ENCODE peak calls at places on chromosome 20, in ten cellular contexts. O, X, T, F, Q, G, S, J, U and Z are unnamed samples.
A peak's percentile ranks its signal among the peaks of the same experiment; 100 is the strongest.

GRCh38 chr20:39865446-39865845 is 823.6 kb downstream of the MAFB start:
- DNase-seq in T (no peak), X (no peak), U (no peak), Q (no peak), S (no peak), J (no peak), F (no peak), G (no peak), O (no peak), Z (no peak)

GRCh38 chr20:37348643-37349516 is 2.9 kb downstream of the SRC start:
- DNase-seq in J (no peak), T (no peak), O (no peak), Q (no peak), S (no peak), U (no peak), F (no peak), G (no peak), X (no peak), Z (peak; percentile 41)

GRCh38 chr20:45993197-45993951 is 15.3 kb upstream of the MMP9 start:
- DNase-seq in X (no peak), G (no peak), O (no peak), S (no peak), F (peak; percentile 50), Q (peak; percentile 22), U (peak; percentile 54), T (no peak), J (no peak), Z (no peak)

GRCh38 chr20:62793757-62794006 is 2.6 kb upstream of the MRGBP start:
- DNase-seq in S (no peak), X (no peak), J (no peak), U (no peak), Q (no peak), T (no peak), O (no peak), F (no peak), G (no peak), Z (no peak)

GRCh38 chr20:58906894-58907293 is 54.4 kb downstream of the GNAS start:
- DNase-seq in J (peak; percentile 36), G (no peak), Q (peak; percentile 54), X (no peak), S (peak; percentile 58), T (no peak), O (peak; percentile 72), U (peak; percentile 68), F (no peak), Z (no peak)

GRCh38 chr20:53547664-53548239 is 45.9 kb downstream of the ZNF217 start:
- DNase-seq in X (peak; percentile 18), Q (peak; percentile 84), T (peak; percentile 55), G (no peak), J (no peak), U (peak; percentile 64), O (peak; percentile 37), S (peak; percentile 36), F (no peak), Z (no peak)

GRCh38 chr20:63624486-63624885 is 2.4 kb downstream of the GMEB2 start:
- DNase-seq in Q (peak; percentile 63), J (no peak), S (no peak), U (no peak), X (no peak), T (no peak), G (no peak), F (no peak), O (peak; percentile 34), Z (no peak)

GRCh38 chr20:25269057-25269832 is 21.4 kb downstream of the PYGB start:
- DNase-seq in O (no peak), G (peak; percentile 35), S (no peak), U (no peak), J (no peak), X (peak; percentile 3), T (no peak), F (no peak), Q (no peak), Z (peak; percentile 17)

GRCh38 chr20:40561187-40561586 is 127.8 kb downstream of the MAFB start:
- DNase-seq in G (no peak), F (no peak), Q (no peak), X (no peak), O (no peak), J (no peak), U (no peak), S (no peak), T (no peak), Z (no peak)

GRCh38 chr20:45487231-45487635 is 17.7 kb downstream of the WFDC2 start:
- DNase-seq in X (no peak), S (no peak), O (no peak), T (no peak), G (no peak), Q (no peak), J (no peak), F (no peak), U (no peak), Z (peak; percentile 81)

GRCh38 chr20:62893700-62894099 is 32.1 kb upstream of the TCFL5 start:
- DNase-seq in X (peak; percentile 37), G (no peak), U (no peak), O (no peak), T (no peak), S (no peak), Q (no peak), F (peak; percentile 41), J (no peak), Z (no peak)

GRCh38 chr20:62925420-62926228 is 681 bp downstream of the DIDO1 start:
- DNase-seq in Q (peak; percentile 19), T (no peak), O (no peak), S (peak; percentile 41), G (peak; percentile 69), X (peak; percentile 35), U (peak; percentile 69), F (no peak), J (peak; percentile 71), Z (no peak)

GRCh38 chr20:1390552-1391403 is 2.1 kb downstream of the FKBP1A start:
- DNase-seq in X (no peak), F (no peak), G (no peak), U (no peak), Q (no peak), O (no peak), T (no peak), S (no peak), J (no peak), Z (no peak)

GRCh38 chr20:4665591-4665990 is 56.1 kb upstream of the PRND start:
- DNase-seq in G (no peak), J (no peak), U (no peak), Q (no peak), O (no peak), F (no peak), T (no peak), X (no peak), S (no peak), Z (no peak)
- H3K4me3 ChIP-seq in G (no peak overlapping the region), J (no peak overlapping the region), U (no peak overlapping the region), Q (no peak overlapping the region), O (peak overlapping the region; percentile 21), F (no peak overlapping the region), T (no peak overlapping the region), X (no peak overlapping the region), S (no peak overlapping the region), Z (no peak overlapping the region)

GRCh38 chr20:15699431-15700146 is 873.7 kb downstream of the KIF16B start:
- DNase-seq in J (no peak), T (no peak), Q (no peak), O (no peak), F (no peak), S (no peak), U (no peak), G (no peak), X (no peak), Z (no peak)
- H3K4me3 ChIP-seq in J (no peak overlapping the region), T (no peak overlapping the region), Q (no peak overlapping the region), O (no peak overlapping the region), F (no peak overlapping the region), S (no peak overlapping the region), U (no peak overlapping the region), G (no peak overlapping the region), X (no peak overlapping the region), Z (no peak overlapping the region)

GRCh38 chr20:13186043-13186774 is 34.9 kb upstream of the ISM1 start:
- DNase-seq in T (no peak), X (no peak), S (no peak), U (no peak), J (no peak), G (no peak), Q (no peak), O (no peak), F (no peak), Z (no peak)

GRCh38 chr20:13187899-13188298 is 33.2 kb upstream of the ISM1 start:
- DNase-seq in G (no peak), T (no peak), Q (no peak), F (no peak), J (no peak), U (no peak), O (no peak), S (no peak), X (no peak), Z (no peak)

GRCh38 chr20:13180986-13181889 is 39.8 kb upstream of the ISM1 start:
- DNase-seq in X (no peak), O (no peak), U (no peak), G (no peak), F (no peak), J (no peak), T (no peak), S (no peak), Q (no peak), Z (no peak)

DNA sequence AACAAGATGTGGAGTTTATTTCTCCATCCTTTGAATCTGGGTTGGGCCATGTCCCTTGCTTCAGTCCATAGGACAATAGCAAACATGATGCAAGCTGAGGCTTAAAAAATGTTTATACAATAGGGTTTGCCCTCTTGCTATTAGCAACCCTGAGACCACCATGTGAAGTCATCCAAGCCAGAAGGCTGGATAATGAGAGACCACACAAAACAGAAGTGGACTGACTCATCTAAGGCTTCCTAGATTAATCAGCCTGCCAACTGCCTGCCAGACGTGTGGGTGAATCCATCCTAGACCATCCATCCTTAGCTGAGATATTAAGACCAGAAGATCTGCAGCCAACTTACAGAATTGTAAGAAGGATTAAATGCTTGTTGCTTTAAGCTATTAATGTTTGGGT is 38.1 kb upstream of the ISM1 start:
- DNase-seq in S (no peak), F (no peak), G (no peak), U (peak; percentile 28), X (no peak), O (no peak), T (no peak), J (no peak), Q (no peak), Z (no peak)
- H3K4me3 ChIP-seq in S (no peak overlapping the region), F (no peak overlapping the region), G (no peak overlapping the region), U (no peak overlapping the region), X (no peak overlapping the region), O (no peak overlapping the region), T (no peak overlapping the region), J (no peak overlapping the region), Q (no peak overlapping the region), Z (no peak overlapping the region)

DNA sequence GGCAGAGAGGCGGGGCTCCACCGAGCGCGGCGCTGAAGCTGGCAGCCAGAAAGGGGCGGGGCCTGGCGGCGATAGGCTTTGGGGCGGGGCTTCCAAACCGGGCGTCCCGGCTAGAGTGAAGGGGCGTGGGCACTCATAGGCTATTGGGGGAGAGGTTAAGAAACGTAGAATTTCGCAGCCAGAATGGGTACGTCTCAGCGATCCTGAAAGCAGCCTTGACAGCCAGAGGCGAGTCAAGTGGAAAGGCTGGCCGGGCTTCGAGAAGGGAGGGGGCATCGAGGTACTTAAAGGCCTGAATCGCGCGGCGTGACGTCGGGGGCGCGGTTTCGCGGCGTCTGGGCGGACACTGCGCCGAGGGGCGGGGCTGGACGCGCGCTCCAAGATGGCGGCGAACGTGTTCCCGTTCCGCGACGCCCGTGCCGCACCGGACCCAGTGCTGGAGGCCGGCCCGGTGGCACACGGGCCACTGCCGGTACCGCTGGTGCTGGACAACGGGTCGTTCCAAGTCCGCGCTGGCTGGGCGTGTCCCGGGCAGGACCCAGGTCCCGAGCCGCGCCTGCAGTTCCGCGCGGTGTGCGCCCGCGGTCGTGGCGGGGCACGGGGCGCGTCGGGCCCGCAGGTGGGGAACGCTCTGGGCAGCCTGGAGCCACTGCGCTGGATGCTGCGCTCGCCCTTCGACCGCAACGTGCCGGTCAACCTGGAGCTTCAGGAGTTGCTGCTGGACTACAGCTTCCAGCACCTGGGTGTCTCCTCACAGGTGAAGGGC is at the start of gene ACTR5:
- DNase-seq in J (peak; percentile 94), F (peak; percentile 95), G (peak; percentile 97), T (peak; percentile 96), Q (peak; percentile 88), O (peak; percentile 83), X (peak; percentile 92), U (peak; percentile 93), S (peak; percentile 94), Z (peak; percentile 95)
- H3K4me3 ChIP-seq in J (peak within 1 kb of the TSS; percentile 92), F (peak within 1 kb of the TSS; percentile 95), G (peak within 1 kb of the TSS; percentile 99), T (peak within 1 kb of the TSS; percentile 74), Q (peak within 1 kb of the TSS; percentile 87), O (peak within 1 kb of the TSS; percentile 68), X (peak within 1 kb of the TSS; percentile 73), U (peak within 1 kb of the TSS; percentile 72), S (peak within 1 kb of the TSS; percentile 75), Z (peak within 1 kb of the TSS; percentile 96)